ENCODE peak calls at places on chromosome 19, in five cellular contexts. H is heart right ventricle, E is heart left ventricle, W is osteoblast, J is upper lobe of right lung. G is an unnamed sample. For H3K27me3, the result is how much of the 10 kb centered on the place peaks cover.

GRCh38 chr19:49890349-49891311 is 6.1 kb downstream of the IL4I1 start:
- DNase-seq in J (peak), W (no peak), H (no peak), E (peak), G (no peak)

GRCh38 chr19:47802521-47803043 is 1.8 kb downstream of the TPRX1 start:
- DNase-seq in W (no peak), E (no peak), J (no peak), H (no peak), G (no peak)

GRCh38 chr19:19134687-19135158 is 3.6 kb downstream of the TMEM161A start:
- DNase-seq in W (no peak), H (peak), E (no peak), J (peak), G (no peak)

GRCh38 chr19:1259873-1260748 is 9.0 kb upstream of the CIRBP start:
- DNase-seq in H (no peak), W (peak), J (peak), E (no peak), G (peak)

GRCh38 chr19:49564616-49565045 is 15.7 kb downstream of the NOSIP start:
- DNase-seq in E (no peak), J (no peak), H (no peak), W (peak), G (no peak)

GRCh38 chr19:18428173-18428836 is 9.1 kb downstream of the SSBP4 start:
- DNase-seq in E (no peak), J (no peak), H (no peak), W (peak), G (no peak)

GRCh38 chr19:38697197-38697596 is 47.1 kb downstream of the CAPN12 start:
- DNase-seq in J (no peak), E (no peak), H (no peak), W (peak), G (no peak)

GRCh38 chr19:3710265-3710812 is 2.2 kb downstream of the TJP3 start:
- DNase-seq in J (peak), H (peak), E (peak), W (peak), G (peak)

GRCh38 chr19:16025108-16026101 is 50.9 kb upstream of the TPM4 start:
- DNase-seq in H (no peak), W (peak), E (peak), J (peak), G (no peak)

GRCh38 chr19:55247621-55248099 is 11.2 kb downstream of the PPP6R1 start:
- DNase-seq in W (peak), J (peak), E (peak), H (peak), G (no peak)

GRCh38 chr19:17555929-17556813 is 722 bp downstream of the COLGALT1 start:
- DNase-seq in E (peak), H (peak), W (peak), J (peak), G (peak)

GRCh38 chr19:14901675-14902260 is 15.8 kb upstream of the OR7A17 start:
- DNase-seq in E (no peak), H (no peak), W (no peak), J (no peak), G (no peak)

GRCh38 chr19:14906711-14907110 is 20.8 kb upstream of the OR7A17 start:
- DNase-seq in W (no peak), J (no peak), H (no peak), E (no peak), G (no peak)
- H3K27me3 ChIP-seq in W (under half), J (under half), H (under half), E (under half), G (under half)

GRCh38 chr19:44777715-44778347 is at the start of gene CBLC:
- DNase-seq in W (peak), E (no peak), H (no peak), J (peak), G (no peak)
- TF ChIP-seq CTCF in W (no peak), E (no peak), H (no peak), J (no peak), G (no peak)

DNA sequence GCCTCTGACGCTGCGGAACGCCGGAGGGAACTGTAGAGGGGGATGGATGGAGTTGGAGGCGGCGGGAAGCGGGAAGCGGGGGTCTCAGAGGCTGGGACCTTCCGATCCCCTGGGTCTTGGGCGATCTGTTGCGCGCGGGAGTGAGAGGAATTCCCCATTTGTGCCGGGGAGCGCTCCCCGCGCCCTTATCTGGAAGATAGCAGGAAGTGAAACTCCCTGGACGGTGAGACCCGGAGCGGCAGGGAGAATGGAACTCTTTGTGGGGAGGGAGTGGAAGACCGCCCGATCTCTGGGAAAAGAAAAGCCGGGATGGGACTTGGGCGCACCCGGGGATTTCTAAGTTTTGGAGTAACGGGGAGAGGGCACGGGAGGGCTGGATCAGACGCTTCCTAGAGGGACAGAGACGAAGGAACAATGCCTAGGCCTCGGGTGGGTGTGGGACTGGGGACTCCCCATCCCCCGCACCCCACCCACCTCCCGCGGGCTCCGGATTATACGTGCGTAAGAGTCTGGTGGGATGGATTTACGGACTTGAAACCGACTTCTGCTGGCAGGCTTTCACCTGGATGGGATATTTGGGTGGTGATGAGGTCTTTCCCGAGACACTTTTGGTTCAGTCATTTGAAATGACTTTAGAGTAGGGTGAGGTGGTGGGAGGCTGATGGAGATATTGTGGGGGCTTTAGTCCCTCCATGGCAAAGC is 495 bp downstream of the LSR start:
- DNase-seq in W (peak), E (no peak), J (peak), H (no peak), G (peak)
- H3K27me3 ChIP-seq in W (under half), E (under half), J (under half), H (under half), G (under half)

GRCh38 chr19:57419439-57419838 is 8.5 kb downstream of the ZNF17 start:
- DNase-seq in W (no peak), H (no peak), E (no peak), J (no peak), G (no peak)
- TF ChIP-seq CTCF in W (no peak), H (no peak), E (no peak), J (no peak), G (no peak)

GRCh38 chr19:51227324-51227723 is 2.4 kb downstream of the CD33 start:
- DNase-seq in H (no peak), W (no peak), E (no peak), J (no peak), G (no peak)
- H3K27me3 ChIP-seq in H (under half), W (under half), E (under half), J (under half), G (under half)

GRCh38 chr19:11551603-11552235 is 7.3 kb downstream of the ELOF1 start:
- DNase-seq in H (no peak), E (peak), W (peak), J (no peak), G (peak)
- TF ChIP-seq CTCF in H (peak), E (no peak), W (peak), J (peak), G (peak)

DNA sequence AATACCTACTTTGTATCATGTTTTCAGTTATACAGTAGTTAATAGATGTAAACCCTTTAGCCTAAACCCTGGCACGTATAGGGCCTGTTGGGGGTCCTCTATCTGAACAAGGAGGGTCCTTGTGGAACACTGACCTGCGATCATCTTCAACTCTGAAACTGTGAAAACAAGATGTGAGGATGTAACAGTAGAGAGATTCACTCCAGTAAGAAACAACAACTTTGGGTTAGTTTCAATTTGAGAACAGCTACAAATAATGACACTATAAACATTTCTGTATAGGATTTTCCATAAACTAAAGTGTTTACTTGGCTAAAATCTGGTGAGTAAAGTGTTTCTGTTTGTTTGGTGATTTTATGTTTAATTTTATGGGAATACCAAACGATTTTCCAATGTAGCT is 2.1 kb downstream of the CLC start:
- DNase-seq in J (no peak), H (no peak), W (no peak), E (no peak), G (no peak)
- H3K27me3 ChIP-seq in J (under half), H (under half), W (under half), E (under half), G (under half)

GRCh38 chr19:10230155-10230903 is 802 bp downstream of the S1PR2 start:
- DNase-seq in H (peak), E (peak), J (peak), W (peak), G (peak)
- TF ChIP-seq CTCF in H (no peak), E (no peak), J (no peak), W (no peak), G (no peak)

DNA sequence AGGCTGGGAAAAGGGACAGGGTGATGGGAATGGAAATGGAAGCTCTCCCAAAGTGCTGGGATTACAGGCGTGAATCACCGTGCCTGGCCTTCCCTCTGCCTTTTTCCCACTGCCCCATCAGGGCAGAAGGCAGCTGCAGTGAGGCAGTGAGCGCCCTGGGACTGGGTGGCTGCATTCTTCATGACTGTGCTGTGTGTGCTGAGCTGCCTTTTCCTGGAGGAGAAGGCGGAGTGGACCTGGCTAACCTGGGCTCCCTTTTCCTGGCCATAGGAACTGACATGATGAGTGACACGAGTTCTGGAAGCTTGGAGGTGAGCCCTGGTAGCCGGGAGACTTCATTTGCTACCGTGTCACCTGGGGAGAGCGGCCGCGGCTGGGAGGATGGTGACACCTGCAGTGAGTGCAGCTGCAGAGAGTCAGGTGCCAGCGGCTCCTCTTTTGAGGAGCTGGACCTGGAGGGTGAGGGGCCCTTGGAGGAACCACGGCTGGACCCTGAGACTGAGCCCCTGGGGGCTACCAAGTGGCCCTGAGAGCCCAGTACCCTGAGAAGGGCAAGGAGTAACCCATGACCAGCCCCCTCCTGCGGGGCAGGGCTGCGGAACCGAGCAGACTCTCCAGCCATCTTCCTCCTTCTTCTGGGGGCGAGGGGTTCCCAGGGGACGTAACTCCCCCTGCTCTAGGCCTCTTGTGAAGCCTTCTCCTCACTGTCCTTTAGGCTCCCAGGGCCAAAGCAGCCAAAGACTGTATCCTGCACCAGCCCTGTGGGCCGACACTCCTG is 26.3 kb upstream of the ZNF492 start:
- DNase-seq in E (peak), J (no peak), H (no peak), W (no peak), G (peak)
- H3K27me3 ChIP-seq in E (under half), J (under half), H (under half), W (under half), G (under half)

G was measured in tibial artery.